ENCODE peak calls at places on chromosomes 7 and 10, in nine cellular contexts. W is ascending aorta; O is prostate gland; D is CD4-positive, CD25-positive, alpha-beta regulatory T cell; U is neural progenitor cell; K is ovary; H is tibial nerve; N is heart left ventricle; T is mesenchymal stem cell. A is an unnamed sample. For H3K4me1, the result is how much of the 10 kb centered on the place peaks cover.

GRCh38 chr10:127987467-127988380 is 80.8 kb downstream of the PTPRE start:
- DNase-seq in N (no peak), K (no peak), U (no peak), T (no peak), H (no peak), O (no peak), W (no peak), D (no peak), A (no peak)

GRCh38 chr7:38000272-38000671 is 79.8 kb downstream of the EPDR1 start:
- DNase-seq in O (no peak), H (no peak), D (no peak), T (no peak), W (no peak), U (no peak), K (no peak), N (no peak), A (no peak)

GRCh38 chr10:46556515-46557318 is at the start of gene GPRIN2:
- DNase-seq in U (peak), N (peak), H (peak), D (no peak), T (no peak), O (peak), K (peak), W (no peak), A (peak)

GRCh38 chr10:103470755-103471653 is 8.0 kb downstream of the CALHM3 start:
- DNase-seq in D (peak), T (no peak), K (no peak), U (no peak), W (no peak), O (no peak), H (no peak), N (peak), A (no peak)

GRCh38 chr10:20004087-20004523 is 187.9 kb downstream of the PLXDC2 start:
- DNase-seq in N (peak), D (no peak), W (peak), K (peak), U (no peak), O (no peak), H (no peak), T (peak), A (no peak)

GRCh38 chr7:130380121-130380860 is at the start of gene CPA1:
- DNase-seq in D (no peak), W (no peak), N (no peak), H (no peak), U (no peak), K (no peak), T (no peak), O (no peak), A (no peak)

GRCh38 chr10:68188835-68189234 is 43.1 kb downstream of the ATOH7 start:
- DNase-seq in U (no peak), O (no peak), N (no peak), K (no peak), D (no peak), W (no peak), T (no peak), H (no peak), A (no peak)

GRCh38 chr7:95549818-95550529 is 46.3 kb downstream of the PDK4 start:
- DNase-seq in N (peak), H (peak), U (no peak), D (no peak), T (peak), O (peak), W (peak), K (peak), A (no peak)

GRCh38 chr7:46908770-46909169 is 673.1 kb downstream of the TNS3 start:
- DNase-seq in T (peak), N (no peak), U (no peak), H (no peak), D (no peak), K (no peak), W (no peak), O (no peak), A (no peak)

GRCh38 chr10:76719021-76719420 is 918.6 kb downstream of the KCNMA1 start:
- DNase-seq in N (no peak), U (no peak), T (no peak), H (no peak), D (no peak), K (no peak), O (no peak), W (no peak), A (no peak)

GRCh38 chr7:18491871-18492270 is 3.7 kb upstream of the HDAC9 start:
- DNase-seq in T (no peak), D (no peak), U (no peak), W (no peak), K (no peak), N (no peak), O (no peak), H (no peak), A (no peak)

GRCh38 chr7:18489624-18490023 is 5.9 kb upstream of the HDAC9 start:
- DNase-seq in N (no peak), H (no peak), W (no peak), T (no peak), D (no peak), U (no peak), K (no peak), O (no peak), A (no peak)

DNA sequence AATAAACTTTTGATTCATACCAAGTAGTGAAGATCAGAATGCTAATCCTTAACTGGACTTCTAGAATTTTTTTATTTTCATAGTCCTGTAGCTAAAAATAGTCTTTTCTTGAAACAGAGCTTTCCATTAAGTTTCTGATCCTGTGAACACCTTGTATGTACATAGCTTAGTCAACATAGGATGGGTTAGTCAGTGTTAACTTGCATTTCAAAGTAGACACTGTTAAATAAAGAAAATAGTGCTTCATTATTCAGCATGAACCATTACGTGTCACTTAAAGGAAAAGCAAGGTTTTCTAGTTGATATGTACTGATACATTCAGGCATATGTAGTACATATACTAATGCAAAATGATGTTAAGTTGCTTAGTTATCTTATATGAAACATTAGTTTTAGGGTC is 7.5 kb upstream of the HDAC9 start:
- DNase-seq in W (no peak), D (no peak), O (no peak), K (no peak), T (no peak), U (no peak), H (no peak), N (no peak), A (no peak)
- H3K4me1 ChIP-seq in W (under half), D (under half), O (under half), K (under half), T (under half), U (under half), H (under half), N (under half), A (under half)

DNA sequence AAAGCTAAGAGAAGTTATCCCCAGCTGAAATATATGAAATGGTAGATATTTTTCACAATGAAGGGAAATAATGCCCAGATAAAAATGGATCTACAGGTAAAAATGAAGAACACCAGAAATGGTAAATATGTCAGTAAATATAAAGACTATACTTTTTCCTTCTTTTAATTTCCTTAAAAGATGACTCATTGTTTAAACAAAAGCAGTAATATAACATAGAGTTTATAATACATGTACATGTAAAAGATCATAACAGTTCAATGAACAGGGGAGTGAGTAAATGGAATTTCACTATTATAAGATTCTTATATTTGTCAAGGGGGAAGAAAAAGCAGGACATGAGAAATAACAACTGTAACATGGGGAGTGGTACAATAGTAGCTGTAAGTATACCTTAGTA is 7.4 kb downstream of the POT1 start:
- DNase-seq in O (no peak), N (no peak), W (no peak), D (no peak), T (no peak), K (no peak), U (no peak), H (no peak), A (no peak)
- H3K27ac ChIP-seq in O (no peak), N (no peak), W (no peak), D (no peak), T (no peak), K (no peak), U (no peak), H (no peak), A (no peak)

GRCh38 chr10:62050941-62051433 is 149.5 kb downstream of the ARID5B start:
- DNase-seq in H (no peak), D (peak), K (peak), W (peak), T (peak), U (no peak), O (peak), N (peak), A (no peak)

GRCh38 chr10:62050627-62050924 is 149.1 kb downstream of the ARID5B start:
- DNase-seq in D (no peak), N (no peak), W (no peak), K (no peak), T (no peak), O (no peak), H (no peak), U (no peak), A (no peak)

GRCh38 chr10:62053860-62054259 is 152.4 kb downstream of the ARID5B start:
- DNase-seq in W (no peak), U (no peak), D (no peak), O (no peak), N (no peak), T (no peak), H (no peak), K (no peak), A (no peak)

GRCh38 chr10:62054408-62054807 is 152.9 kb downstream of the ARID5B start:
- DNase-seq in O (no peak), U (no peak), T (no peak), K (no peak), N (no peak), D (no peak), H (no peak), W (no peak), A (no peak)

GRCh38 chr10:62052276-62052675 is 150.8 kb downstream of the ARID5B start:
- DNase-seq in K (no peak), N (no peak), U (no peak), W (no peak), H (no peak), D (no peak), T (no peak), O (no peak), A (no peak)
- H3K4me1 ChIP-seq in K (under half), N (half or more), U (under half), W (under half), H (half or more), D (half or more), T (under half), O (under half), A (under half)

DNA sequence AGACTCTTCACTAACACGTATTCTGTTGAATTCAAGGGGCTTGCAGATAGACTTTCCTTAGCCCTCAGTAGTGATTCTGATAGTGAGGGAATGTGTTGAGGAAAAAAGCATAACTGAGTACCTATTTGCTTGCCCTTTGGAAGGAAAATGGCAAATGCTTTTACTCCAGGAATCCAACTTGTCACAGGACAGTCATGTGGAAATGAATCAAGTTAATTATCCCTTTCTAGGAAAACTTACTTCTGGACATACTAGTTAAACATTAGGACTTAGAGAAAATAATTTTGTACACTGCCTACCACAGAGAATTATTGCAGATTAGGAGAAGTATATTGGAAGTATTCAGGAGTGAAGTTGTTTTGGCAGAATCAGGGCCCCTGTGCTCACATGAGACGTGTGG is 148.9 kb upstream of the SLC13A1 start:
- DNase-seq in H (no peak), D (no peak), O (no peak), W (no peak), K (no peak), N (no peak), T (no peak), U (no peak), A (no peak)
- H3K27ac ChIP-seq in H (no peak), D (no peak), O (no peak), W (no peak), K (no peak), N (no peak), T (peak), U (no peak), A (no peak)

DNA sequence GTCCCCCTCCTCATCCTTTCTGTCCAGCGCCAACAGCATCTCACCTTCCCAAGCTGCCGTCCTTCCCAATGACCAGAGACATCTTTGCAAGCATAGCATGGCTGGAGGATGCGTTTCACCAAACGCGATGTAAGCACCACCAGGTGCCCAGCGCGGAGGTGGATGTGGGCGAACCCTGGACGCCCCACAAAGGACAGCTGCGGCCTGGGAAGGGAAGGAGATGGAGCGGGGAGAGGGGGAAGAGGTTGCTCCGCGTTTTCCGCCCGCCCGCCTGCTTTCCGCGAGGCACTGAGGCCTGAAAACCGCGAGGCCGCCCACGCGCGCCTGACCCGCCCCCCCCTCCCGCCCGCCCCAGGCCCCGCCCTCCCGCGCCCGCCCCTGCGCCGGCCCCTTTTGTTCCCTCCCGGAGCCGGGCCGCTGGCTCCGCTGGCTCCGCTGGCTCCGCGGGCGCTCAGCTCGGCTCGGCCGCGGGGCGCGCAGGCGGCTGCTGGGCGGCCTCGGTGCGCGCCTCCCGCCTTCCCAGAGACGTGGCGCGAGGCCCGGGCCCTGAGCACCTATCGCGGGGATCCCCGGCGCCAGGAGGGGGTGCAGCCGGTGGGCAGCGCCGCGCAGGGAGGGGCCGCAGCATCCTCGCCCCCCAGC is at the start of gene CLIP2:
- DNase-seq in T (peak), N (peak), D (peak), K (peak), O (peak), W (no peak), U (peak), H (peak), A (no peak)
- H3K4me1 ChIP-seq in T (under half), N (under half), D (under half), K (under half), O (under half), W (under half), U (under half), H (under half), A (under half)

DNA sequence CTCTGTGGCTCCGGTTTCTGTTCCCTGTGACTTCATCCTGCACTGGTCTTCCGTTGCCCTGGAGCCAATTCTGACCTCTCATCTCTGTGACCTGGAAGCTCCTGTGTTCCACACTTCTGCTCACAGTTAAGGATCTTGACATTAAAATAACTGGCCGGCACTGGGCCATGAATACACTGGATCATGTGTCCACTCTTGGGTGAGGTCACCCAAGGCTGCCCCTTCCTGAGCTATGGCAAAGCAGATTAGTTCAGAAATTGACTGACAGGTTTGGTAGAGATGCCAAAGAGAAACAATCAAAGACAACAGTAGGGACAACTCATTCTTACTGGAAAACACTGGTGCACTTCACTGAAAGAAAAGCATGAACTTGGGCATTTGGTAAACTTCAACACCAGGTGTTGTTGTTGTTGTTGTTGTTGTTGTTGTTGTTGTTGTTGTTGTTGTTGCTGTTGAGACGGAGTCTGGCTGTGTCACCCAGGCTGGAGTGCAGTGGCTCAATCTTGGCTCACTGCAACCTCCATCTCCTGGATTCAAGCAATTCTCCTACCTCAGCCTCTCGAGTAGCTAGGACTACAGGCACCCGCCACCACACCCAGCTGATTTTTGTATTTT is 36.7 kb upstream of the GRID1 start:
- DNase-seq in N (no peak), U (no peak), D (no peak), H (no peak), W (no peak), K (no peak), O (no peak), T (no peak), A (no peak)
- H3K27ac ChIP-seq in N (no peak), U (no peak), D (no peak), H (no peak), W (peak), K (no peak), O (no peak), T (no peak), A (no peak)

DNA sequence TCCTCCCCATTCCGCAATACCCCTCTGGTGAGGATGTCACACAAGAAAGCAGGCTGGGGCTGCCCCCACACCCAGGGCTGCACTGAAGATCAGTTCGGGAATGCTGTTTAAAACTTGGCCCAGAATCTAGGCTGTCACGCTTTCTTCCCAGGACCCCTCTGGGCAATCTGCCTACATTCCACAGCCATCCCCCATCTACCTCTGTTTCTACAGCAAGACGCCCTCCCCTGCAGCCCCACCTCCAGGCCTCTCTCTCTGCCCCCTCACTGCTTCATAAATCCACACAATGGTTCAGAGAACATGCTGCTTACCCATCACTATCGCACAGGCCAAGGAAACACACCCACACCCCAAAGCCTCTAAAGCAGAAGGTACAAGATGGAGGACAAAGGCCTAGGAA is 36.0 kb downstream of the XPNPEP1 start:
- DNase-seq in K (no peak), O (no peak), T (no peak), U (no peak), H (no peak), N (no peak), W (no peak), D (no peak), A (no peak)
- H3K4me1 ChIP-seq in K (under half), O (under half), T (under half), U (under half), H (half or more), N (half or more), W (under half), D (under half), A (under half)

A was measured in iPS DF 6.9.